ENCODE peak calls at places on chromosome 20, in eight cellular contexts. Y, I, T, C, X, H, L and E are unnamed samples.

GRCh38 chr20:32528291-32528891 is 56.7 kb downstream of the NOL4L start:
- DNase-seq in C (no peak), X (no peak), I (peak), H (no peak), T (no peak), Y (no peak), L (no peak), E (no peak)

GRCh38 chr20:43506238-43506637 is 1.3 kb upstream of the L3MBTL1 start:
- DNase-seq in Y (no peak), X (no peak), C (no peak), L (no peak), I (no peak), T (no peak), H (no peak), E (no peak)

GRCh38 chr20:53652090-53652858 is 58.6 kb upstream of the ZNF217 start:
- DNase-seq in L (no peak), T (no peak), H (no peak), I (no peak), C (peak), X (no peak), Y (no peak), E (no peak)

GRCh38 chr20:57927376-57927775 is 217.6 kb upstream of the PMEPA1 start:
- DNase-seq in Y (no peak), I (no peak), H (no peak), L (no peak), C (no peak), X (no peak), T (no peak), E (no peak)

GRCh38 chr20:45611054-45611453 is 18.5 kb upstream of the WFDC10A start:
- DNase-seq in H (no peak), X (no peak), I (no peak), Y (no peak), C (peak), L (no peak), T (peak), E (no peak)

GRCh38 chr20:46368902-46369268 is 37.5 kb downstream of the ELMO2 start:
- DNase-seq in I (no peak), Y (no peak), H (no peak), C (no peak), X (no peak), L (no peak), T (no peak), E (no peak)

GRCh38 chr20:13250242-13250641 is 29.2 kb downstream of the ISM1 start:
- DNase-seq in X (no peak), C (no peak), T (no peak), L (no peak), Y (no peak), I (no peak), H (no peak), E (no peak)

GRCh38 chr20:56630506-56631317 is 1.6 kb downstream of the TFAP2C start:
- DNase-seq in I (no peak), L (no peak), X (no peak), Y (no peak), H (no peak), T (peak), C (no peak), E (no peak)

GRCh38 chr20:36093025-36093803 is 61.3 kb upstream of the EPB41L1 start:
- DNase-seq in L (peak), T (no peak), X (no peak), I (peak), H (no peak), Y (no peak), C (no peak), E (peak)

GRCh38 chr20:36487069-36487468 is 54.2 kb upstream of the MYL9 start:
- DNase-seq in T (no peak), H (no peak), X (no peak), I (no peak), C (no peak), L (no peak), Y (no peak), E (no peak)

GRCh38 chr20:13800728-13801134 is 15.9 kb downstream of the NDUFAF5 start:
- DNase-seq in I (peak), X (no peak), C (no peak), H (no peak), L (no peak), Y (no peak), T (peak), E (peak)

GRCh38 chr20:7038029-7038428 is 270.5 kb downstream of the BMP2 start:
- DNase-seq in T (peak), H (no peak), X (no peak), Y (no peak), L (no peak), C (no peak), I (no peak), E (no peak)

GRCh38 chr20:5928063-5928462 is 22.3 kb downstream of the TRMT6 start:
- DNase-seq in H (no peak), T (no peak), C (no peak), I (no peak), L (no peak), Y (no peak), X (no peak), E (no peak)

GRCh38 chr20:63947638-63948456 is 8.4 kb downstream of the UCKL1 start:
- DNase-seq in L (peak), C (no peak), T (no peak), Y (no peak), I (no peak), X (no peak), H (no peak), E (no peak)

GRCh38 chr20:44619294-44619693 is 32.2 kb downstream of the ADA start:
- DNase-seq in C (no peak), T (no peak), I (no peak), L (no peak), H (no peak), X (no peak), Y (no peak), E (no peak)

GRCh38 chr20:15902493-15902892 is 670.8 kb downstream of the KIF16B start:
- DNase-seq in Y (no peak), I (no peak), H (no peak), L (no peak), C (no peak), T (no peak), X (no peak), E (no peak)

GRCh38 chr20:61788343-61788742 is 277.3 kb downstream of the TAF4 start:
- DNase-seq in L (no peak), I (no peak), T (no peak), Y (no peak), H (no peak), C (no peak), X (no peak), E (no peak)

GRCh38 chr20:63969851-63970713 is at the start of gene ZNF512B:
- DNase-seq in T (peak), C (no peak), I (peak), H (peak), Y (no peak), L (peak), X (no peak), E (peak)

GRCh38 chr20:58907481-58908137 is 55.1 kb downstream of the GNAS start:
- DNase-seq in I (peak), H (no peak), L (peak), Y (no peak), T (peak), X (no peak), C (peak), E (peak)

GRCh38 chr20:16541878-16542277 is 31.4 kb downstream of the KIF16B start:
- DNase-seq in X (no peak), L (no peak), H (no peak), C (no peak), I (no peak), T (no peak), Y (no peak), E (no peak)

GRCh38 chr20:49405062-49405683 is 77.3 kb downstream of the KCNB1 start:
- DNase-seq in H (no peak), I (no peak), C (no peak), X (no peak), L (no peak), Y (no peak), T (no peak), E (no peak)

GRCh38 chr20:43975096-43975768 is 60.6 kb downstream of the TOX2 start:
- DNase-seq in I (no peak), X (no peak), C (no peak), L (no peak), T (peak), Y (no peak), H (no peak), E (no peak)

GRCh38 chr20:1868856-1869255 is 26.4 kb upstream of the SIRPA start:
- DNase-seq in L (no peak), C (no peak), T (no peak), H (no peak), X (no peak), I (no peak), Y (no peak), E (no peak)

GRCh38 chr20:15831201-15831600 is 742.0 kb downstream of the KIF16B start:
- DNase-seq in Y (no peak), X (no peak), L (no peak), T (peak), C (no peak), I (no peak), H (no peak), E (no peak)

GRCh38 chr20:48930878-48931277 is 9.4 kb downstream of the ARFGEF2 start:
- DNase-seq in X (no peak), L (no peak), I (no peak), T (no peak), H (no peak), Y (no peak), C (no peak), E (no peak)